ENCODE peak calls at places on chromosomes 12 and 14, in six cellular contexts. I is EH; W is prostate gland; R is AG08396; Y is activated T-helper 1 cell treated with anti-CD3 and anti-CD28 coated beads, Interleukin-2, amount 50 U/mL, for 16 hours; M is mucosa of descending colon. E is an unnamed sample.

GRCh38 chr12:60059180-60059579 is 463.4 kb downstream of the SLC16A7 start:
- DNase-seq in I (no peak), W (no peak), R (no peak), Y (no peak), M (no peak), E (no peak)

GRCh38 chr12:27277846-27278260 is 33.8 kb downstream of the STK38L start:
- DNase-seq in I (peak), W (no peak), R (peak), Y (no peak), M (peak), E (peak)

GRCh38 chr12:127393896-127394295 is 873.1 kb upstream of the TMEM132C start:
- DNase-seq in I (peak), W (no peak), R (peak), Y (no peak), M (no peak), E (peak)

GRCh38 chr14:50344116-50344775 is 32.1 kb downstream of the DMAC2L start:
- DNase-seq in I (peak), W (no peak), R (no peak), Y (no peak), M (no peak), E (peak)

GRCh38 chr12:98591209-98591608 is 2.3 kb upstream of the SLC25A3 start:
- DNase-seq in I (peak), W (no peak), R (peak), Y (no peak), M (no peak), E (peak)

GRCh38 chr14:68358978-68359861 is 433.6 kb downstream of the ZFP36L1 start:
- DNase-seq in I (no peak), W (no peak), R (no peak), Y (no peak), M (no peak), E (no peak)

GRCh38 chr12:110533607-110534006 is 31.5 kb downstream of the RAD9B start:
- DNase-seq in I (peak), W (no peak), R (peak), Y (no peak), M (no peak), E (peak)

GRCh38 chr12:69649529-69649928 is 38.8 kb upstream of the LRRC10 start:
- DNase-seq in I (no peak), W (no peak), R (no peak), Y (no peak), M (no peak), E (no peak)

GRCh38 chr12:124716208-124717141 is 147.2 kb downstream of the SCARB1 start:
- DNase-seq in I (no peak), W (no peak), R (no peak), Y (no peak), M (no peak), E (no peak)

GRCh38 chr12:132478845-132479244 is 11.1 kb upstream of the FBRSL1 start:
- DNase-seq in I (no peak), W (no peak), R (no peak), Y (no peak), M (no peak), E (peak)

GRCh38 chr14:35578639-35579038 is 44.7 kb downstream of the INSM2 start:
- DNase-seq in I (no peak), W (no peak), R (no peak), Y (no peak), M (no peak), E (no peak)

GRCh38 chr12:76491292-76491691 is 68.3 kb downstream of the OSBPL8 start:
- DNase-seq in I (no peak), W (no peak), R (no peak), Y (no peak), M (no peak), E (no peak)

GRCh38 chr12:49842519-49843352 is at the start of gene BCDIN3D:
- DNase-seq in I (peak), W (peak), R (peak), Y (peak), M (peak), E (peak)

GRCh38 chr12:92021665-92022033 is 124.0 kb downstream of the BTG1 start:
- DNase-seq in I (peak), W (no peak), R (no peak), Y (no peak), M (no peak), E (peak)